ENCODE peak calls at places on chromosomes 11 and 22, in ten cellular contexts. G, L, P, T, N, Q, A, V, E and H are unnamed samples.

GRCh38 chr11:130653838-130654601 is 205.6 kb downstream of the ADAMTS15 start:
- DNase-seq in G (peak; percentile 40), L (no peak), P (peak; percentile 86), T (peak; percentile 30), N (no peak), Q (peak; percentile 66), A (no peak), V (no peak), E (no peak), H (peak; percentile 85)

GRCh38 chr11:120752668-120753067 is 241.1 kb downstream of the GRIK4 start:
- DNase-seq in G (no peak), L (no peak), P (no peak), T (no peak), N (no peak), Q (no peak), A (no peak), V (peak; percentile 4), E (no peak), H (no peak)

GRCh38 chr11:122248939-122249338 is 132.9 kb upstream of the BLID start:
- DNase-seq in G (no peak), L (no peak), P (no peak), T (no peak), N (no peak), Q (peak; percentile 60), A (no peak), V (no peak), E (no peak), H (no peak)

GRCh38 chr11:123783536-123783935 is 22.6 kb downstream of the OR6M1 start:
- DNase-seq in G (no peak), L (no peak), P (no peak), T (no peak), N (no peak), Q (no peak), A (no peak), V (no peak), E (no peak), H (no peak)

GRCh38 chr22:50305658-50306566 is 1.5 kb downstream of the PLXNB2 start:
- DNase-seq in G (peak; percentile 53), L (no peak), P (peak; percentile 93), T (peak; percentile 49), N (peak; percentile 80), Q (peak; percentile 96), A (no peak), V (no peak), E (peak; percentile 84), H (peak; percentile 79)

GRCh38 chr11:440065-441042 is 1.5 kb downstream of the ANO9 start:
- DNase-seq in G (no peak), L (no peak), P (no peak), T (peak; percentile 12), N (peak; percentile 39), Q (no peak), A (no peak), V (no peak), E (no peak), H (no peak)

GRCh38 chr11:69339916-69340565 is 46.1 kb downstream of the MYEOV start:
- DNase-seq in G (no peak), L (no peak), P (no peak), T (no peak), N (no peak), Q (no peak), A (no peak), V (no peak), E (no peak), H (no peak)

GRCh38 chr22:24994070-24994763 is 41.7 kb downstream of the KIAA1671 start:
- DNase-seq in G (no peak), L (no peak), P (no peak), T (no peak), N (no peak), Q (peak; percentile 68), A (no peak), V (no peak), E (peak; percentile 31), H (no peak)

GRCh38 chr22:31588970-31589675 is 72.9 kb downstream of the PISD start:
- DNase-seq in G (no peak), L (no peak), P (no peak), T (no peak), N (no peak), Q (no peak), A (no peak), V (no peak), E (no peak), H (no peak)

GRCh38 chr22:43228330-43228729 is 41.4 kb upstream of the TTLL12 start:
- DNase-seq in G (no peak), L (no peak), P (no peak), T (no peak), N (no peak), Q (no peak), A (no peak), V (peak; percentile 69), E (peak; percentile 24), H (peak; percentile 35)

GRCh38 chr11:77130763-77131513 is 2.9 kb downstream of the MYO7A start:
- DNase-seq in G (peak; percentile 32), L (no peak), P (no peak), T (no peak), N (no peak), Q (peak; percentile 46), A (no peak), V (no peak), E (no peak), H (peak; percentile 82)

GRCh38 chr11:64881476-64881875 is 3.1 kb upstream of the EHD1 start:
- DNase-seq in G (no peak), L (no peak), P (no peak), T (no peak), N (no peak), Q (no peak), A (no peak), V (no peak), E (no peak), H (no peak)

GRCh38 chr22:46381142-46381541 is 45.6 kb downstream of the TRMU start:
- DNase-seq in G (no peak), L (no peak), P (no peak), T (no peak), N (no peak), Q (peak; percentile 27), A (no peak), V (no peak), E (no peak), H (no peak)

GRCh38 chr11:12862761-12863469 is 146.2 kb upstream of the RASSF10 start:
- DNase-seq in G (peak; percentile 38), L (no peak), P (peak; percentile 82), T (peak; percentile 34), N (no peak), Q (peak; percentile 92), A (no peak), V (peak; percentile 50), E (no peak), H (peak; percentile 28)

GRCh38 chr11:128772814-128773213 is 78.9 kb downstream of the FLI1 start:
- DNase-seq in G (no peak), L (peak; percentile 51), P (no peak), T (peak; percentile 24), N (peak; percentile 69), Q (no peak), A (peak; percentile 30), V (no peak), E (no peak), H (peak; percentile 42)

GRCh38 chr11:2127357-2127971 is 11.7 kb downstream of the IGF2 start:
- DNase-seq in G (no peak), L (no peak), P (no peak), T (no peak), N (peak; percentile 45), Q (no peak), A (no peak), V (no peak), E (no peak), H (no peak)

GRCh38 chr11:30041171-30041570 is 24.3 kb upstream of the KCNA4 start:
- DNase-seq in G (no peak), L (no peak), P (no peak), T (no peak), N (no peak), Q (no peak), A (no peak), V (no peak), E (no peak), H (no peak)

GRCh38 chr11:102669664-102670063 is 35.9 kb downstream of the MMP27 start:
- DNase-seq in G (no peak), L (no peak), P (no peak), T (no peak), N (no peak), Q (peak; percentile 55), A (no peak), V (no peak), E (no peak), H (no peak)

GRCh38 chr11:57210731-57211335 is 26.2 kb downstream of the APLNR start:
- DNase-seq in G (no peak), L (no peak), P (no peak), T (no peak), N (no peak), Q (no peak), A (no peak), V (no peak), E (no peak), H (no peak)

GRCh38 chr11:131685206-131685605 is 314.8 kb downstream of the NTM start:
- DNase-seq in G (no peak), L (no peak), P (no peak), T (no peak), N (no peak), Q (no peak), A (no peak), V (no peak), E (no peak), H (no peak)

GRCh38 chr11:17353228-17354021 is 1.8 kb downstream of the NCR3LG1 start:
- DNase-seq in G (no peak), L (peak; percentile 29), P (peak; percentile 87), T (peak; percentile 30), N (peak; percentile 86), Q (peak; percentile 83), A (peak; percentile 24), V (peak; percentile 62), E (peak; percentile 68), H (peak; percentile 72)

GRCh38 chr11:45142241-45142885 is 4.1 kb upstream of the PRDM11 start:
- DNase-seq in G (no peak), L (no peak), P (peak; percentile 49), T (no peak), N (no peak), Q (no peak), A (no peak), V (no peak), E (no peak), H (no peak)

GRCh38 chr11:10305262-10305963 is 540 bp downstream of the ADM start:
- DNase-seq in G (no peak), L (no peak), P (peak; percentile 75), T (no peak), N (peak; percentile 78), Q (peak; percentile 18), A (no peak), V (peak; percentile 41), E (no peak), H (peak; percentile 52)

GRCh38 chr22:43241699-43242386 is 54.9 kb upstream of the TTLL12 start:
- DNase-seq in G (no peak), L (no peak), P (no peak), T (no peak), N (no peak), Q (no peak), A (no peak), V (no peak), E (no peak), H (no peak)

GRCh38 chr11:91946397-91947090 is 278.1 kb upstream of the FAT3 start:
- DNase-seq in G (no peak), L (no peak), P (no peak), T (peak; percentile 17), N (no peak), Q (peak; percentile 43), A (no peak), V (no peak), E (no peak), H (no peak)

GRCh38 chr11:1263036-1263435 is 40.2 kb downstream of the MUC5B start:
- DNase-seq in G (no peak), L (no peak), P (no peak), T (no peak), N (no peak), Q (no peak), A (no peak), V (no peak), E (no peak), H (peak; percentile 14)

GRCh38 chr11:2207773-2208621 is 36.4 kb upstream of the TH start:
- DNase-seq in G (peak; percentile 4), L (no peak), P (peak; percentile 34), T (no peak), N (peak; percentile 50), Q (no peak), A (no peak), V (no peak), E (no peak), H (no peak)

GRCh38 chr11:68471360-68472340 is 11.1 kb downstream of the PPP6R3 start:
- DNase-seq in G (no peak), L (peak; percentile 26), P (no peak), T (no peak), N (no peak), Q (peak; percentile 97), A (no peak), V (no peak), E (peak; percentile 95), H (no peak)